ENCODE peak calls at places on chromosomes 11 and 22, in nine cellular contexts. One of them, this sample, is unnamed.

GRCh38 chr22:37283393-37283937 is 1.2 kb downstream of the CYTH4 start:
- DNase-seq in IMR-90: no peak
- DNase-seq in A549: no peak
- DNase-seq in fibroblast of the aortic adventitia: no peak
- DNase-seq in fibroblast of mammary gland: no peak
- DNase-seq in pancreas: no peak
- DNase-seq in fibroblast of pulmonary artery: no peak
- DNase-seq in ascending aorta: no peak
- DNase-seq in OCI-LY7: peak; percentile 56
- DNase-seq in this sample: no peak

GRCh38 chr11:43427971-43428370 is 69.3 kb downstream of the TTC17 start:
- DNase-seq in pancreas: no peak
- DNase-seq in fibroblast of pulmonary artery: no peak
- DNase-seq in ascending aorta: no peak
- DNase-seq in OCI-LY7: no peak
- DNase-seq in A549: no peak
- DNase-seq in fibroblast of mammary gland: no peak
- DNase-seq in IMR-90: peak; percentile 2
- DNase-seq in fibroblast of the aortic adventitia: no peak
- DNase-seq in this sample: no peak

GRCh38 chr11:119608781-119609180 is 120.2 kb downstream of the NECTIN1 start:
- DNase-seq in fibroblast of mammary gland: no peak
- DNase-seq in fibroblast of pulmonary artery: no peak
- DNase-seq in pancreas: no peak
- DNase-seq in fibroblast of the aortic adventitia: no peak
- DNase-seq in OCI-LY7: no peak
- DNase-seq in ascending aorta: no peak
- DNase-seq in IMR-90: no peak
- DNase-seq in A549: no peak
- DNase-seq in this sample: no peak

GRCh38 chr22:46484861-46485595 is 52.4 kb downstream of the CELSR1 start:
- DNase-seq in ascending aorta: no peak
- DNase-seq in fibroblast of mammary gland: peak; percentile 19
- DNase-seq in fibroblast of the aortic adventitia: peak; percentile 42
- DNase-seq in IMR-90: peak; percentile 61
- DNase-seq in fibroblast of pulmonary artery: no peak
- DNase-seq in A549: peak; percentile 78
- DNase-seq in OCI-LY7: no peak
- DNase-seq in pancreas: no peak
- DNase-seq in this sample: no peak

GRCh38 chr11:73218106-73218829 is at the start of gene P2RY2:
- DNase-seq in OCI-LY7: no peak
- DNase-seq in fibroblast of mammary gland: no peak
- DNase-seq in IMR-90: no peak
- DNase-seq in A549: peak; percentile 72
- DNase-seq in fibroblast of the aortic adventitia: no peak
- DNase-seq in fibroblast of pulmonary artery: peak; percentile 24
- DNase-seq in pancreas: peak; percentile 87
- DNase-seq in ascending aorta: peak; percentile 86
- DNase-seq in this sample: no peak

GRCh38 chr11:118306556-118306955 is 2.0 kb downstream of the CD3E start:
- DNase-seq in A549: no peak
- DNase-seq in pancreas: no peak
- DNase-seq in fibroblast of mammary gland: no peak
- DNase-seq in fibroblast of the aortic adventitia: no peak
- DNase-seq in fibroblast of pulmonary artery: no peak
- DNase-seq in ascending aorta: no peak
- DNase-seq in OCI-LY7: no peak
- DNase-seq in IMR-90: no peak
- DNase-seq in this sample: no peak

GRCh38 chr11:115645631-115646271 is 141.5 kb upstream of the CADM1 start:
- DNase-seq in A549: no peak
- DNase-seq in ascending aorta: no peak
- DNase-seq in IMR-90: no peak
- DNase-seq in fibroblast of pulmonary artery: no peak
- DNase-seq in OCI-LY7: no peak
- DNase-seq in fibroblast of the aortic adventitia: no peak
- DNase-seq in pancreas: peak; percentile 29
- DNase-seq in fibroblast of mammary gland: no peak
- DNase-seq in this sample: no peak

GRCh38 chr22:40453676-40454075 is 83.3 kb downstream of the SGSM3 start:
- DNase-seq in pancreas: no peak
- DNase-seq in fibroblast of mammary gland: no peak
- DNase-seq in fibroblast of pulmonary artery: no peak
- DNase-seq in A549: no peak
- DNase-seq in ascending aorta: no peak
- DNase-seq in fibroblast of the aortic adventitia: no peak
- DNase-seq in IMR-90: peak; percentile 43
- DNase-seq in OCI-LY7: no peak
- DNase-seq in this sample: no peak

GRCh38 chr22:21591695-21592094 is 24.2 kb downstream of the UBE2L3 start:
- DNase-seq in fibroblast of mammary gland: no peak
- DNase-seq in ascending aorta: no peak
- DNase-seq in IMR-90: no peak
- DNase-seq in fibroblast of pulmonary artery: no peak
- DNase-seq in OCI-LY7: no peak
- DNase-seq in pancreas: peak; percentile 35
- DNase-seq in fibroblast of the aortic adventitia: no peak
- DNase-seq in A549: no peak
- DNase-seq in this sample: no peak

GRCh38 chr11:46513934-46514342 is 79.9 kb downstream of the AMBRA1 start:
- DNase-seq in IMR-90: peak; percentile 41
- DNase-seq in OCI-LY7: no peak
- DNase-seq in A549: no peak
- DNase-seq in fibroblast of pulmonary artery: peak; percentile 84
- DNase-seq in fibroblast of mammary gland: peak; percentile 49
- DNase-seq in pancreas: no peak
- DNase-seq in ascending aorta: peak; percentile 65
- DNase-seq in fibroblast of the aortic adventitia: peak; percentile 43
- DNase-seq in this sample: no peak

GRCh38 chr11:73478737-73479347 is 102.6 kb downstream of the RELT start:
- DNase-seq in A549: peak; percentile 51
- DNase-seq in fibroblast of pulmonary artery: peak; percentile 47
- DNase-seq in fibroblast of the aortic adventitia: peak; percentile 62
- DNase-seq in OCI-LY7: peak; percentile 21
- DNase-seq in IMR-90: peak; percentile 42
- DNase-seq in pancreas: no peak
- DNase-seq in fibroblast of mammary gland: peak; percentile 56
- DNase-seq in ascending aorta: no peak
- DNase-seq in this sample: no peak

GRCh38 chr11:1520987-1521349 is 34.4 kb upstream of the MOB2 start:
- DNase-seq in fibroblast of the aortic adventitia: no peak
- DNase-seq in A549: no peak
- DNase-seq in pancreas: no peak
- DNase-seq in IMR-90: no peak
- DNase-seq in ascending aorta: no peak
- DNase-seq in fibroblast of pulmonary artery: peak; percentile 10
- DNase-seq in OCI-LY7: peak; percentile 84
- DNase-seq in fibroblast of mammary gland: no peak
- DNase-seq in this sample: no peak

GRCh38 chr11:65307298-65308229 is 7.1 kb upstream of the CDC42EP2 start:
- DNase-seq in fibroblast of the aortic adventitia: no peak
- DNase-seq in pancreas: no peak
- DNase-seq in A549: no peak
- DNase-seq in ascending aorta: no peak
- DNase-seq in fibroblast of mammary gland: no peak
- DNase-seq in fibroblast of pulmonary artery: no peak
- DNase-seq in OCI-LY7: no peak
- DNase-seq in IMR-90: peak; percentile 31
- DNase-seq in this sample: no peak

GRCh38 chr22:29940526-29940925 is 57.6 kb downstream of the MTMR3 start:
- DNase-seq in A549: no peak
- DNase-seq in fibroblast of pulmonary artery: no peak
- DNase-seq in fibroblast of mammary gland: no peak
- DNase-seq in fibroblast of the aortic adventitia: no peak
- DNase-seq in ascending aorta: no peak
- DNase-seq in pancreas: no peak
- DNase-seq in OCI-LY7: no peak
- DNase-seq in IMR-90: no peak
- DNase-seq in this sample: no peak

GRCh38 chr11:13118194-13118593 is 109.1 kb downstream of the RASSF10 start:
- DNase-seq in fibroblast of pulmonary artery: peak; percentile 89
- DNase-seq in pancreas: no peak
- DNase-seq in fibroblast of the aortic adventitia: peak; percentile 87
- DNase-seq in OCI-LY7: no peak
- DNase-seq in ascending aorta: no peak
- DNase-seq in A549: peak; percentile 76
- DNase-seq in fibroblast of mammary gland: peak; percentile 93
- DNase-seq in IMR-90: peak; percentile 97
- DNase-seq in this sample: no peak

GRCh38 chr11:13117344-13117743 is 108.2 kb downstream of the RASSF10 start:
- DNase-seq in A549: no peak
- DNase-seq in fibroblast of the aortic adventitia: no peak
- DNase-seq in OCI-LY7: no peak
- DNase-seq in IMR-90: no peak
- DNase-seq in pancreas: no peak
- DNase-seq in fibroblast of pulmonary artery: no peak
- DNase-seq in fibroblast of mammary gland: no peak
- DNase-seq in ascending aorta: no peak
- DNase-seq in this sample: no peak

GRCh38 chr11:13116491-13116890 is 107.4 kb downstream of the RASSF10 start:
- DNase-seq in IMR-90: no peak
- DNase-seq in fibroblast of pulmonary artery: no peak
- DNase-seq in fibroblast of the aortic adventitia: no peak
- DNase-seq in fibroblast of mammary gland: no peak
- DNase-seq in OCI-LY7: no peak
- DNase-seq in A549: no peak
- DNase-seq in ascending aorta: no peak
- DNase-seq in pancreas: no peak
- DNase-seq in this sample: no peak

GRCh38 chr11:13111813-13112130 is 102.7 kb downstream of the RASSF10 start:
- DNase-seq in A549: no peak
- DNase-seq in OCI-LY7: no peak
- DNase-seq in fibroblast of pulmonary artery: no peak
- DNase-seq in fibroblast of the aortic adventitia: no peak
- DNase-seq in fibroblast of mammary gland: no peak
- DNase-seq in pancreas: no peak
- DNase-seq in IMR-90: no peak
- DNase-seq in ascending aorta: no peak
- DNase-seq in this sample: peak; percentile 7

DNA sequence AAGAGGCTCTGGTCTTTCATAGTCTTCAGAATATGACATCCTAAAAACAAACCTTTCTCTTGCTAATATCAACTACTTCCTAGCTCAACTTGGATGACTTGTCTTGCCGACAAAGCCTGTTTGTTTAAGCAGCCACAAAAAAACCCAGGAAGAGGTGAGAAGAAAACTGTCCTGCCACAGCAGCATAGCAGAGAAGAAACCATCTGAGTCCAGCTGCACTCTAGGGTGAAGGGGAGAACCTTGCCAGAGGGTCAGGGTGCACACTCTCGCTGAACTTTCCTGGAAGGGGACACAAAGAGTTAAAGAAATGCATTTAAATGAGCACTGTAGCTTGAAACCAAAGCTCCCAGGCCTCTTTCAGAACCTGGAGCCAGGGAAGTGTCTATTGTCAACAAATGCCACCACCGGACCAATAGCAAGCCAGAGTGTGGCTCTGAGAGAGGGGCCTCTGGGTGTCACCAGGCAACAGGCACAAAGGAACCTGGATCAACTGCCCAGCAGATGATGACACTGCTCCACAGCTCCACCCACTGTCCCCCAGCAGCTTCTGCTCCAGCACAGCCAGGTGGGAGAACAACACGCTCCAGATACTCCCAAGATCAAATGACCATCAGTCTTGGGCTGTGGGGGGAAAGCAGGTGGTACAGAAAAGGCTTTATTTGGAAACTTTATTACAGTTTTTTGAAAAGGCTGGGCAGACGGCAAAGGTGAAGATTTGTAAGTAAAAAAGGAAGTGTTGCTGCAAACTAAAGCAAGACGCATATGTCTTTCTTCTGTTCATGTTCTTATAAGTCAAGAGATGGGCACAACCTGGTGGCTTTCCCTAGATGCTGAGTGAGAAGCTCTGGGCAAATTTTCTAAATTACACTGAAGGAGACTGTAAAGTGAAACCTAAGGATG is 105.7 kb downstream of the RASSF10 start:
- DNase-seq in fibroblast of pulmonary artery: no peak
- DNase-seq in OCI-LY7: no peak
- DNase-seq in IMR-90: no peak
- DNase-seq in pancreas: peak; percentile 33
- DNase-seq in fibroblast of mammary gland: no peak
- DNase-seq in ascending aorta: no peak
- DNase-seq in fibroblast of the aortic adventitia: no peak
- DNase-seq in A549: peak; percentile 63
- DNase-seq in this sample: no peak
- TF ChIP-seq CTCF in fibroblast of pulmonary artery: no peak
- TF ChIP-seq CTCF in OCI-LY7: peak; percentile 28
- TF ChIP-seq CTCF in IMR-90: no peak
- TF ChIP-seq CTCF in pancreas: no peak
- TF ChIP-seq CTCF in fibroblast of mammary gland: no peak
- TF ChIP-seq CTCF in ascending aorta: no peak
- TF ChIP-seq CTCF in fibroblast of the aortic adventitia: no peak
- TF ChIP-seq CTCF in A549: peak; percentile 26
- TF ChIP-seq CTCF in this sample: peak; percentile 26

GRCh38 chr22:48567213-48567975 is 1260.3 kb downstream of the BRD1 start:
- DNase-seq in OCI-LY7: no peak
- DNase-seq in fibroblast of pulmonary artery: no peak
- DNase-seq in IMR-90: no peak
- DNase-seq in fibroblast of mammary gland: no peak
- DNase-seq in A549: no peak
- DNase-seq in fibroblast of the aortic adventitia: no peak
- DNase-seq in pancreas: no peak
- DNase-seq in ascending aorta: no peak
- DNase-seq in this sample: no peak
- H3K4me3 ChIP-seq in OCI-LY7: no peak overlapping the region
- H3K4me3 ChIP-seq in fibroblast of pulmonary artery: no peak overlapping the region
- H3K4me3 ChIP-seq in IMR-90: no peak overlapping the region
- H3K4me3 ChIP-seq in fibroblast of mammary gland: no peak overlapping the region
- H3K4me3 ChIP-seq in A549: no peak overlapping the region
- H3K4me3 ChIP-seq in fibroblast of the aortic adventitia: no peak overlapping the region
- H3K4me3 ChIP-seq in pancreas: no peak overlapping the region
- H3K4me3 ChIP-seq in ascending aorta: no peak overlapping the region
- H3K4me3 ChIP-seq in this sample: no peak overlapping the region

DNA sequence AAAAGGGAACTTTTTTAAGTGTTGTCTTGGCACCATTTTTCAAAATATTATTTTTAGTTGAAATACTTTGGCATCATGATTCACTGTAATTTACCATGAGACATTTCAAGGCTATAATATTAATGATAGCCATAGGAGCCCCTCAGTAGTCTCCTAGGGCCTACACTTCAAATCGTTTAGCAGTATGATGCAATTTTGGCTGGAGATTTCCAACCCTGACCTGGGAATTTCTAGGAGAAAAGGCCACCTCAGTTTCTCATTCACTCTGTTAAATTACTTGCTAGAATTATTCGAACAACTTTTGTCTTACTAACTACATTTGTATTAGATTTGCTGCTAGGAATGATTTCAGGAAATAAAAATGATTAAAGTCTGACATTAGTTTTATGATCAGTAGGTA is 1610.9 kb upstream of the RAG2 start:
- DNase-seq in ascending aorta: no peak
- DNase-seq in pancreas: no peak
- DNase-seq in A549: no peak
- DNase-seq in fibroblast of the aortic adventitia: no peak
- DNase-seq in fibroblast of mammary gland: no peak
- DNase-seq in IMR-90: no peak
- DNase-seq in OCI-LY7: no peak
- DNase-seq in fibroblast of pulmonary artery: no peak
- DNase-seq in this sample: no peak
- TF ChIP-seq CTCF in ascending aorta: no peak
- TF ChIP-seq CTCF in pancreas: no peak
- TF ChIP-seq CTCF in A549: no peak
- TF ChIP-seq CTCF in fibroblast of the aortic adventitia: no peak
- TF ChIP-seq CTCF in fibroblast of mammary gland: no peak
- TF ChIP-seq CTCF in IMR-90: no peak
- TF ChIP-seq CTCF in OCI-LY7: no peak
- TF ChIP-seq CTCF in fibroblast of pulmonary artery: no peak
- TF ChIP-seq CTCF in this sample: no peak

GRCh38 chr11:34659096-34659733 is 38.3 kb downstream of the EHF start:
- DNase-seq in OCI-LY7: no peak
- DNase-seq in fibroblast of pulmonary artery: no peak
- DNase-seq in pancreas: no peak
- DNase-seq in fibroblast of the aortic adventitia: no peak
- DNase-seq in ascending aorta: no peak
- DNase-seq in IMR-90: no peak
- DNase-seq in A549: no peak
- DNase-seq in fibroblast of mammary gland: no peak
- DNase-seq in this sample: no peak
- H3K4me3 ChIP-seq in OCI-LY7: no peak overlapping the region
- H3K4me3 ChIP-seq in fibroblast of pulmonary artery: no peak overlapping the region
- H3K4me3 ChIP-seq in pancreas: no peak overlapping the region
- H3K4me3 ChIP-seq in fibroblast of the aortic adventitia: no peak overlapping the region
- H3K4me3 ChIP-seq in ascending aorta: no peak overlapping the region
- H3K4me3 ChIP-seq in IMR-90: no peak overlapping the region
- H3K4me3 ChIP-seq in A549: no peak overlapping the region
- H3K4me3 ChIP-seq in fibroblast of mammary gland: no peak overlapping the region
- H3K4me3 ChIP-seq in this sample: no peak overlapping the region